ENCODE peak calls at places on chromosomes 1 and 21, in four cellular contexts. S, R, Y and P are unnamed samples.

GRCh38 chr1:66920543-66920942 is 4.1 kb downstream of the DNAI4 start:
- DNase-seq in S (no peak), R (no peak), Y (no peak), P (no peak)

GRCh38 chr1:82920418-82921248 is 1078.3 kb downstream of the TTLL7 start:
- DNase-seq in S (no peak), R (peak), Y (peak), P (no peak)

GRCh38 chr21:31132574-31133242 is 94.4 kb upstream of the KRTAP19-8 start:
- DNase-seq in S (no peak), R (peak), Y (peak), P (no peak)

GRCh38 chr1:110136911-110137310 is 13.4 kb upstream of the SLC6A17 start:
- DNase-seq in S (peak), R (no peak), Y (no peak), P (no peak)

GRCh38 chr1:7450772-7451171 is 320.3 kb upstream of the VAMP3 start:
- DNase-seq in S (peak), R (no peak), Y (no peak), P (no peak)

GRCh38 chr1:162656266-162656665 is 24.0 kb downstream of the DDR2 start:
- DNase-seq in S (no peak), R (no peak), Y (no peak), P (peak)

GRCh38 chr1:27574871-27575831 is 28.8 kb downstream of the AHDC1 start:
- DNase-seq in S (no peak), R (peak), Y (peak), P (peak)

GRCh38 chr1:183792300-183792699 is 12.6 kb upstream of the RGL1 start:
- DNase-seq in S (no peak), R (no peak), Y (no peak), P (no peak)

GRCh38 chr1:240194120-240194519 is 102.4 kb downstream of the FMN2 start:
- DNase-seq in S (no peak), R (peak), Y (peak), P (peak)

GRCh38 chr21:17612565-17613241 is at the start of gene BTG3:
- DNase-seq in S (peak), R (peak), Y (peak), P (peak)

GRCh38 chr1:49765034-49765433 is 258.7 kb downstream of the AGBL4 start:
- DNase-seq in S (peak), R (no peak), Y (no peak), P (no peak)

GRCh38 chr1:6794164-6794563 is 8.9 kb downstream of the CAMTA1 start:
- DNase-seq in S (no peak), R (peak), Y (peak), P (peak)

GRCh38 chr1:18597159-18598042 is 33.2 kb upstream of the PAX7 start:
- DNase-seq in S (no peak), R (peak), Y (peak), P (peak)

GRCh38 chr21:26236281-26236680 is 65.7 kb upstream of the APP start:
- DNase-seq in S (no peak), R (no peak), Y (no peak), P (no peak)

GRCh38 chr1:52554756-52555155 is 1.9 kb upstream of the TUT4 start:
- DNase-seq in S (no peak), R (peak), Y (peak), P (peak)

GRCh38 chr1:54888080-54888733 is 1.2 kb upstream of the DHCR24 start:
- DNase-seq in S (no peak), R (no peak), Y (no peak), P (no peak)

GRCh38 chr1:118788372-118788955 is 199.7 kb downstream of the TBX15 start:
- DNase-seq in S (no peak), R (peak), Y (peak), P (peak)

GRCh38 chr1:56836359-56836758 is 17.2 kb upstream of the FYB2 start:
- DNase-seq in S (no peak), R (no peak), Y (no peak), P (no peak)

GRCh38 chr21:16634522-16634914 is 878.3 kb upstream of the CXADR start:
- DNase-seq in S (peak), R (no peak), Y (no peak), P (no peak)